ENCODE peak calls at places on chromosomes 2 and 18, in ten cellular contexts. A is endodermal cell; M is GM23248; B is HL-60; L is suprapubic skin; F is upper lobe of right lung; O is aorta; G is CD8-positive, alpha-beta memory T cell; P is body of pancreas; J is H9. Q is an unnamed sample.
A peak's percentile ranks its signal among the peaks of the same experiment; 100 is the strongest.

GRCh38 chr18:49697757-49698595 is 115.4 kb downstream of the ACAA2 start:
- DNase-seq in A (peak; percentile 86), M (peak; percentile 61), B (no peak), L (no peak), F (no peak), O (no peak), G (no peak), P (no peak), J (peak; percentile 55), Q (no peak)

GRCh38 chr2:165634855-165635254 is 159.2 kb downstream of the GALNT3 start:
- DNase-seq in A (peak; percentile 80), M (peak; percentile 3), B (no peak), L (no peak), F (no peak), O (no peak), G (no peak), P (no peak), J (peak; percentile 69), Q (peak; percentile 43)

GRCh38 chr2:235937092-235937491 is 231.1 kb downstream of the GBX2 start:
- DNase-seq in A (peak; percentile 28), M (no peak), B (no peak), L (no peak), F (no peak), O (no peak), G (no peak), P (no peak), J (peak; percentile 11), Q (no peak)

GRCh38 chr2:74735544-74735943 is 81.5 kb downstream of the SEMA4F start:
- DNase-seq in A (no peak), M (peak; percentile 27), B (no peak), L (no peak), F (no peak), O (no peak), G (no peak), P (no peak), J (peak; percentile 47), Q (peak; percentile 24)

GRCh38 chr2:98298685-98299180 is 47.5 kb upstream of the CNGA3 start:
- DNase-seq in A (no peak), M (no peak), B (no peak), L (no peak), F (no peak), O (no peak), G (no peak), P (no peak), J (no peak), Q (no peak)

GRCh38 chr2:109604597-109604996 is 9.2 kb downstream of the SEPTIN10 start:
- DNase-seq in A (peak; percentile 60), M (peak; percentile 92), B (no peak), L (no peak), F (peak; percentile 73), O (peak; percentile 84), G (no peak), P (no peak), J (no peak), Q (no peak)

GRCh38 chr18:31211047-31211446 is 48.4 kb upstream of the DSC1 start:
- DNase-seq in A (peak; percentile 59), M (no peak), B (no peak), L (no peak), F (no peak), O (no peak), G (no peak), P (no peak), J (no peak), Q (no peak)

GRCh38 chr2:10550206-10551001 is 102.3 kb upstream of the ODC1 start:
- DNase-seq in A (no peak), M (no peak), B (no peak), L (no peak), F (no peak), O (peak; percentile 55), G (no peak), P (no peak), J (no peak), Q (peak; percentile 91)

GRCh38 chr2:101135412-101136296 is 15.5 kb downstream of the TBC1D8 start:
- DNase-seq in A (peak; percentile 69), M (no peak), B (no peak), L (no peak), F (no peak), O (no peak), G (no peak), P (peak; percentile 60), J (peak; percentile 64), Q (no peak)

GRCh38 chr2:24438106-24438505 is 52.9 kb upstream of the NCOA1 start:
- DNase-seq in A (no peak), M (peak; percentile 21), B (no peak), L (no peak), F (no peak), O (no peak), G (no peak), P (no peak), J (no peak), Q (no peak)

GRCh38 chr2:199804831-199805230 is 46.2 kb downstream of the FTCDNL1 start:
- DNase-seq in A (peak; percentile 70), M (no peak), B (no peak), L (no peak), F (no peak), O (no peak), G (no peak), P (no peak), J (peak; percentile 40), Q (no peak)

GRCh38 chr2:147789720-147790119 is 55.1 kb upstream of the ACVR2A start:
- DNase-seq in A (no peak), M (peak; percentile 74), B (no peak), L (no peak), F (no peak), O (no peak), G (no peak), P (no peak), J (no peak), Q (no peak)

GRCh38 chr2:144322379-144322778 is 197.5 kb downstream of the ZEB2 start:
- DNase-seq in A (no peak), M (peak; percentile 58), B (no peak), L (no peak), F (no peak), O (no peak), G (no peak), P (no peak), J (no peak), Q (no peak)

GRCh38 chr18:3704556-3705162 is 254.7 kb downstream of the TGIF1 start:
- DNase-seq in A (no peak), M (no peak), B (no peak), L (no peak), F (no peak), O (no peak), G (no peak), P (no peak), J (no peak), Q (no peak)

DNA sequence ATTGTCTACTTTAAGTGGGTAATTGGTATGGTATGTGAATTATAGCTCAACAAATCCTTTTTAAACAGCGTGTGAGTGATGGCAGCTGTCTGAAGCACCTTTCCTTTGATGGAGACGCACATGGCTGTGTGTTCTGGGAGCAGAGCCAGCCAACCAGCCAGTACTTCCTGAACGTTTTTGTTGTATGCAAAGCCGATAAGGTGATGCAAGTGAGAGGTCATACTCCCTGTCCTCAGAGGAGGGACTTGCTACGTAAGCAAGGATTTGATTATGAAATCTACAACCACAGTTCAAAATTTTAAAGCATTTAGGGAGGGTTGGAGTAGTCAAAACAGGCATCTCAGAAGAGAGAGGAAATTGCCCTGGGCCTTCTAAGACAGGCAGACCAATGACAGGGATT is 28.1 kb downstream of the ARHGEF4 start:
- DNase-seq in A (peak; percentile 17), M (peak; percentile 27), B (peak; percentile 62), L (no peak), F (peak; percentile 67), O (peak; percentile 6), G (no peak), P (peak; percentile 79), J (peak; percentile 17), Q (no peak)
- H3K27ac ChIP-seq in A (no peak overlapping the region), M (no peak overlapping the region), B (no peak overlapping the region), L (peak overlapping the region; percentile 48), F (no peak overlapping the region), O (no peak overlapping the region), G (no peak overlapping the region), P (peak overlapping the region; percentile 47), J (no peak overlapping the region), Q (no peak overlapping the region)

GRCh38 chr2:27889774-27890145 is 427 bp downstream of the RBKS start:
- DNase-seq in A (no peak), M (peak; percentile 28), B (no peak), L (no peak), F (no peak), O (no peak), G (peak; percentile 47), P (peak; percentile 16), J (peak; percentile 29), Q (no peak)
- H3K27ac ChIP-seq in A (no peak overlapping the region), M (peak overlapping the region; percentile 75), B (peak overlapping the region; percentile 96), L (peak overlapping the region; percentile 96), F (peak overlapping the region; percentile 96), O (peak overlapping the region; percentile 78), G (peak overlapping the region; percentile 100), P (peak overlapping the region; percentile 89), J (no peak overlapping the region), Q (peak overlapping the region; percentile 88)

DNA sequence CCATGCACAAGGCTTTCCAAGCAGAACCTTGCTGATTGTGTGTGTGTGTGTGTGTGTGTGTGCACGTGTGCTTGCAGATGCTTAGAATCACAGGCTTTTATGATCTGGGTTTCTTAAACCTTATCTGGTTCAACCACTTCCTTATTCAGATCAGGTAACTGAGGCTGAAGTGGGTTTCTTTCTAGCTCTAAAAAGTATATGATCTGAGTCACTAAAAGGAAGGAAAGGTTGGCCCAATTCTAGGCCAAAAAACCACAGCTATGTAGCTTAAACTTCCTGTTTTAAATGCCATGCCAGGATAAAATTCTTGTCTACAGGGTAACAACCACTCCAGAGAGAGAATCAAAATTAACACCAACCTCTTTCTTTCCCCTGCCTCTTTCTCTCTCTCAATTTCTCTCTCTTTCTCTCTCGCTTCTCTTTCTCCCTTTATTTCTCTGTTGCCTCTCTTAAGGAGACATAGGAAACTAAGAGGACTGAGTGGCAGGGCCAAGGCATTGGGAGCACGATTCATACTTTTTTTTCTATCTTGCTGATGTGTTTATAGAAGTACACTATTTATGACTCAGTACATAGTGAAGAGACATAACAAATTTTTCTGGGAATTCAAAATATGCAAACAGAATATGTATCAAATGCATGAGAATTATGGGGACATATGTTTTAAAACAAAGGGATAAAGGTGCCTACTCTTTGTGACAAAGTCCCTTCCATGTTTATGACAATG is 140.4 kb downstream of the TRIB2 start:
- DNase-seq in A (no peak), M (peak; percentile 86), B (peak; percentile 70), L (no peak), F (no peak), O (no peak), G (peak; percentile 60), P (no peak), J (no peak), Q (peak; percentile 81)
- H3K27ac ChIP-seq in A (no peak overlapping the region), M (peak overlapping the region; percentile 85), B (peak overlapping the region; percentile 23), L (no peak overlapping the region), F (no peak overlapping the region), O (no peak overlapping the region), G (no peak overlapping the region), P (no peak overlapping the region), J (no peak overlapping the region), Q (peak overlapping the region; percentile 91)

DNA sequence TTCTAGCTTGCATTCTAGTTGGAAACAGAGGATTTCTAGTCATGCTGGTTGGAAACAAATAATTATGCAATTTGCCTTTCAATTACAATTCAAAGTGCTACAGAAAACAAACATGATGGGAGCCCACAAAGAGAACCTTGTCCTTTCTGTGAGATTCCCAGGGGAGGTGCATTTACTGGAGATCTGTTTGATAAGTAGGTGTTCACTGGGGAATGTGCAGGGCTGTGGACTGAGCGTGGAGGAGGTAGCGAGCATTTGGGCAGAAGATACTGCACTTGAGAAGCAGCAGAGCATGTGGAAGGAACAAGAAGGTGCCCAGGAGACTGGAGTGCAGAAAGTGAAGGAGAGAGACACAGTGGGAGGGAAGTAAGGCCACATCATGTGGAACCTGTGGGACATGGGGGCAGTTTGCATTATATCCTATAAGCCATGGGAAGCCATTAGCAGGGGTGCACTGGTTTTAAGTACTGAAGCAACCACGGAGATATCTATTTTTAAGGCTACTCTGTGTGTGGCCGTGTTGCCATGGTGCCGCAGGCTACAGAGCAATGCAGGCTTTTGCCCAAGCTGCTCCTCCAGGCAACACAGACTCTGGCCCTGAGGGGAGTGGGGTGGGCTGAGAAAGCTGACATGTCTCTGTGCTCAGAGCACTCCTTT is 154.0 kb downstream of the ANTXR1 start:
- DNase-seq in A (no peak), M (no peak), B (no peak), L (no peak), F (no peak), O (no peak), G (no peak), P (no peak), J (no peak), Q (no peak)
- H3K27ac ChIP-seq in A (no peak overlapping the region), M (no peak overlapping the region), B (no peak overlapping the region), L (no peak overlapping the region), F (no peak overlapping the region), O (peak overlapping the region; percentile 84), G (no peak overlapping the region), P (no peak overlapping the region), J (no peak overlapping the region), Q (no peak overlapping the region)